ENCODE peak calls at places on chromosomes 3 and 15, in nine cellular contexts. V is heart left ventricle, Y is upper lobe of right lung, L is NT2/D1, T is adrenal gland, E is pancreas, P is neuronal stem cell, K is lung, O is transverse colon. S is an unnamed sample. For H3K4me1, the result is how much of the 10 kb centered on the place peaks cover.

GRCh38 chr3:106305127-106305526 is 436.3 kb upstream of the CBLB start:
- DNase-seq in V (no peak), Y (no peak), L (no peak), T (no peak), E (no peak), P (no peak), K (no peak), O (no peak), S (no peak)

GRCh38 chr15:32870240-32871033 is 152.6 kb downstream of the GREM1 start:
- DNase-seq in V (no peak), Y (no peak), L (no peak), T (no peak), E (no peak), P (no peak), K (no peak), O (peak), S (peak)

GRCh38 chr3:82802501-82802900 is 1041.1 kb upstream of the GBE1 start:
- DNase-seq in V (no peak), Y (no peak), L (no peak), T (no peak), E (no peak), P (no peak), K (no peak), O (no peak), S (no peak)

GRCh38 chr15:40968290-40969085 is 15.2 kb downstream of the CHAC1 start:
- DNase-seq in V (no peak), Y (no peak), L (peak), T (no peak), E (no peak), P (peak), K (no peak), O (no peak), S (no peak)

GRCh38 chr3:174162550-174162949 is 696.6 kb upstream of the NAALADL2 start:
- DNase-seq in V (no peak), Y (no peak), L (no peak), T (no peak), E (no peak), P (no peak), K (no peak), O (no peak), S (no peak)

GRCh38 chr15:90232941-90233700 is 620 bp downstream of the CIB1 start:
- DNase-seq in V (peak), Y (peak), L (peak), T (peak), E (peak), P (peak), K (peak), O (peak), S (peak)

GRCh38 chr3:170426240-170426797 is 7.7 kb downstream of the CLDN11 start:
- DNase-seq in V (no peak), Y (no peak), L (no peak), T (no peak), E (no peak), P (no peak), K (no peak), O (no peak), S (no peak)

GRCh38 chr3:128486692-128487537 is 6.1 kb downstream of the GATA2 start:
- DNase-seq in V (peak), Y (peak), L (no peak), T (no peak), E (peak), P (no peak), K (no peak), O (no peak), S (peak)

GRCh38 chr15:81292516-81293001 is 31.4 kb downstream of the STARD5 start:
- DNase-seq in V (no peak), Y (no peak), L (no peak), T (no peak), E (no peak), P (no peak), K (no peak), O (peak), S (no peak)

GRCh38 chr15:70477750-70478250 is 285.6 kb downstream of the UACA start:
- DNase-seq in V (no peak), Y (no peak), L (no peak), T (no peak), E (no peak), P (no peak), K (no peak), O (no peak), S (no peak)

GRCh38 chr3:54393150-54393549 is 270.8 kb downstream of the CACNA2D3 start:
- DNase-seq in V (no peak), Y (no peak), L (no peak), T (no peak), E (no peak), P (no peak), K (no peak), O (no peak), S (no peak)

GRCh38 chr3:65996605-65997004 is 42.1 kb downstream of the MAGI1 start:
- DNase-seq in V (no peak), Y (peak), L (no peak), T (no peak), E (no peak), P (no peak), K (peak), O (no peak), S (peak)

GRCh38 chr3:159911011-159911663 is 77.5 kb upstream of the IL12A start:
- DNase-seq in V (no peak), Y (no peak), L (no peak), T (no peak), E (no peak), P (no peak), K (no peak), O (no peak), S (no peak)

GRCh38 chr3:35565048-35565447 is 74.3 kb upstream of the ARPP21 start:
- DNase-seq in V (no peak), Y (no peak), L (no peak), T (no peak), E (no peak), P (no peak), K (no peak), O (no peak), S (no peak)

GRCh38 chr15:101239724-101240136 is 12.1 kb downstream of the CHSY1 start:
- DNase-seq in V (no peak), Y (no peak), L (no peak), T (no peak), E (no peak), P (no peak), K (no peak), O (no peak), S (no peak)

GRCh38 chr3:122563717-122564025 is 429 bp downstream of the PARP9 start:
- DNase-seq in V (peak), Y (no peak), L (no peak), T (peak), E (no peak), P (no peak), K (peak), O (no peak), S (no peak)

GRCh38 chr3:147618636-147619035 is 209.5 kb downstream of the ZIC1 start:
- DNase-seq in V (no peak), Y (no peak), L (no peak), T (no peak), E (no peak), P (no peak), K (no peak), O (no peak), S (no peak)

GRCh38 chr3:49638445-49638844 is 35.7 kb upstream of the APEH start:
- DNase-seq in V (no peak), Y (no peak), L (no peak), T (peak), E (no peak), P (no peak), K (no peak), O (no peak), S (no peak)

DNA sequence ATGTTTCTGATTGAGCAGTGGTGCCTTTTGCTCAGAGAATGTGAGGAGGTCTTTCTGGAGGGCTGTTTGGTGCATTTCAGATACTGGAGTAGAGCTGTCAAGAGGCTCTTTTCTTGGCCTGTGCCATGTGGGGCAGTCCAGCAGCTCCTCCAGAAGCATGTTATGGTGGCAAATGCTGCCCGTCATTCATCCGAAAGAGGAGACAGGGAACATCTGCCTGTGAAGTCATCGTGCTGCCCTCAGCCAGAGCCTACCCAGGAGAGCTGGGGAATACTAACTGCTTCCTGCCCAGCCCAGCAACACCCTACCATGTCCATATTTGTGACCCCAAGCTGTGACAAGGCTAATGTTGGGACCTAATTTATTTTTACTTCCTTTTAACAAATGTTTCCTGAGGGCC is 82.2 kb upstream of the SLC6A6 start:
- DNase-seq in V (no peak), Y (no peak), L (no peak), T (no peak), E (no peak), P (no peak), K (no peak), O (no peak), S (no peak)
- H3K4me1 ChIP-seq in V (under half), Y (under half), L (under half), T (under half), E (under half), P (under half), K (under half), O (under half), S (under half)

GRCh38 chr15:61989698-61990097 is 70.5 kb downstream of the VPS13C start:
- DNase-seq in V (no peak), Y (no peak), L (no peak), T (no peak), E (no peak), P (no peak), K (no peak), O (no peak), S (no peak)
- H3K4me1 ChIP-seq in V (under half), Y (under half), L (under half), T (under half), E (under half), P (under half), K (under half), O (under half), S (under half)

GRCh38 chr3:29385056-29385455 is 104.2 kb downstream of the RBMS3 start:
- DNase-seq in V (no peak), Y (no peak), L (no peak), T (no peak), E (no peak), P (no peak), K (no peak), O (no peak), S (no peak)

GRCh38 chr3:29381595-29381994 is 100.7 kb downstream of the RBMS3 start:
- DNase-seq in V (no peak), Y (no peak), L (no peak), T (no peak), E (no peak), P (no peak), K (no peak), O (no peak), S (no peak)

GRCh38 chr3:29382845-29383244 is 102.0 kb downstream of the RBMS3 start:
- DNase-seq in V (no peak), Y (no peak), L (no peak), T (no peak), E (no peak), P (no peak), K (no peak), O (no peak), S (no peak)

GRCh38 chr3:29382399-29382798 is 101.5 kb downstream of the RBMS3 start:
- DNase-seq in V (no peak), Y (no peak), L (no peak), T (no peak), E (no peak), P (no peak), K (no peak), O (no peak), S (peak)

GRCh38 chr3:29384640-29385039 is 103.8 kb downstream of the RBMS3 start:
- DNase-seq in V (peak), Y (no peak), L (no peak), T (no peak), E (no peak), P (no peak), K (no peak), O (no peak), S (peak)
- H3K4me1 ChIP-seq in V (under half), Y (under half), L (under half), T (under half), E (under half), P (under half), K (under half), O (under half), S (under half)

DNA sequence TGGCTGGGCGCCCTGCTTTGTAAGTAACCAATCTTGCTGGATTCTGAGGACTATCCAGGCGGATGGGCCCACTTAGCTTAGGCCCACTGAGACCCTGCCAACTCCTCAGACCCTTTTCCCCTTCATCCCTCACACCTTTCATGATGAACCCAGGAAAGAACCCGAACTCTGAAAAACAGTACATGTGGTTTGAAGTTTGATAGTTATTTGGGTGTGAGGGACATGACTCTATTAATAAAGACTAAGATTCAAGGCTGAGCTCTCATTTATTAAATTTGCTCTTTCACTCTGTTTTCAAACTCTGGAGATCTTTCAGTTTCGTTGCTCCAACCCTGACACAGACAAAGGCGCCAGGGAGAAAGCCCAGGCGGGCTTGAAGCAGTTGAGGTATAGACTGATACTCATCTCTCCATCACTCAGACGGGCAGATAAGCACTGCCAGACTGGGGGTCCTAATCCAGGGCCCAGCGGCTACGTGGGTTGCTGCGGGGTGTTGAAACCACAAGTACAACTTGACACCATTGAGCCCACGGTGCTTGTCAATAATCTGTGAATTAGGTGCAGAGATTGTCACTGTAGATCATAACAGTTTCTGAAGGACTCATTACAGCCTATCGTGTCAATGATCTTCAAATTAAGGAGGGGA is 7.2 kb upstream of the SOX2 start:
- DNase-seq in V (no peak), Y (no peak), L (no peak), T (no peak), E (no peak), P (no peak), K (no peak), O (no peak), S (no peak)
- H3K4me1 ChIP-seq in V (under half), Y (under half), L (under half), T (under half), E (under half), P (under half), K (under half), O (under half), S (under half)

DNA sequence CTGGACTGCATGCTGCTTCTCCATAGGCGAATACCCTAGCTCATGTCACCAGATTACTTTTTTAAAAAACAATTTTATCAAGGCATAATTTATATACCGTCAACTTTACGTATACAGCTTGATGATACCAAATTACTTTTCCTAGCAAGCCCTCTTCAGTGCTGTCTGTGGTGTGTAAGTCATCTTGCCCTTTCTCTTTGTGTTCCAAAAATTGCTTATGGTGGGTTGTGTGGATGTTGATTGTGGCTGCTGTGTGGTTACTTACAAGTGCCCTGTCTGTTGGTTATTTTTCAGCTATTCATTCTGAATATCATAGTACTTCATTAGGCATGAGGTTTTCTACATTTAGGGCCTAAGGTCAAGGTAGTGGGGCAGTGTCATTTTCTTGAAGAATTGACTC is 12.8 kb downstream of the TMOD3 start:
- DNase-seq in V (no peak), Y (no peak), L (no peak), T (no peak), E (no peak), P (no peak), K (no peak), O (no peak), S (no peak)
- H3K4me1 ChIP-seq in V (under half), Y (half or more), L (under half), T (half or more), E (half or more), P (under half), K (under half), O (under half), S (under half)

GRCh38 chr3:9399746-9400145 is 2.3 kb downstream of the SETD5 start:
- DNase-seq in V (peak), Y (peak), L (peak), T (peak), E (peak), P (peak), K (peak), O (peak), S (peak)
- H3K4me1 ChIP-seq in V (half or more), Y (half or more), L (under half), T (half or more), E (half or more), P (under half), K (under half), O (half or more), S (half or more)

GRCh38 chr3:13013151-13013561 is 60.1 kb downstream of the IQSEC1 start:
- DNase-seq in V (no peak), Y (no peak), L (no peak), T (no peak), E (no peak), P (no peak), K (no peak), O (no peak), S (no peak)
- H3K4me1 ChIP-seq in V (under half), Y (half or more), L (under half), T (half or more), E (under half), P (under half), K (under half), O (under half), S (under half)

DNA sequence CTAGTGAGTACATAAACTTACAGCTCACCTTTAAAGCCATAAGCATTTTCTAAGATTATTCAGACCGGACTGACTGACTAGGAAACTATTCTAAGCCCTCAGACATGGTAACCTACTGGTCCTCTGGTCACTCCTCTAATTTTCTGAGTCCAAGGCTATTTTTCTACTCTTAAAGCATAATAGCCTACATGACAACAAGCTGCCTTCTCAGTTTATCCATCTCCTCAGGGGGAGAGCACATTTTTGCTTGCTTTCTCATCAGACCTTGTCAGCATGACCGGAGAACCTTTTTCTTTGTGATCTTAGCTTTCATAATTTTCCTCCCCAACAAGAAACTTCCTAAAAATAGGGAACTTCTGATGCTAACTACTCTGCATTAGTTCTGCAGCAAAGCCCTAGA is 38.4 kb downstream of the UBP1 start:
- DNase-seq in V (no peak), Y (no peak), L (no peak), T (no peak), E (no peak), P (no peak), K (no peak), O (no peak), S (no peak)
- H3K4me1 ChIP-seq in V (under half), Y (under half), L (under half), T (under half), E (under half), P (under half), K (under half), O (under half), S (under half)

GRCh38 chr15:77837649-77838025 is 204.9 kb upstream of the LINGO1 start:
- DNase-seq in V (no peak), Y (peak), L (no peak), T (no peak), E (no peak), P (no peak), K (no peak), O (no peak), S (no peak)
- H3K4me1 ChIP-seq in V (under half), Y (under half), L (under half), T (under half), E (under half), P (under half), K (under half), O (under half), S (under half)

S was measured in cardiac muscle cell.